ENCODE peak calls at places on chromosomes 3 and 15, in nine cellular contexts. C is testis, K is fibroblast of villous mesenchyme, L is AG10803, V is IMR-90, P is left lung, F is A673, Y is MM.1S, J is A549. S is an unnamed sample.
A peak's percentile ranks its signal among the peaks of the same experiment; 100 is the strongest.

GRCh38 chr15:99917237-99917636 is 184.0 kb upstream of the LYSMD4 start:
- DNase-seq in C (no peak), K (no peak), L (no peak), V (no peak), P (no peak), F (no peak), Y (no peak), J (no peak), S (no peak)

GRCh38 chr15:85329561-85330421 is 50.6 kb upstream of the AKAP13 start:
- DNase-seq in C (peak; percentile 32), K (peak; percentile 96), L (peak; percentile 63), V (peak; percentile 78), P (no peak), F (no peak), Y (peak; percentile 76), J (peak; percentile 44), S (peak; percentile 72)

GRCh38 chr3:172561894-172562664 is 38.8 kb upstream of the TNFSF10 start:
- DNase-seq in C (no peak), K (peak; percentile 63), L (no peak), V (no peak), P (no peak), F (no peak), Y (no peak), J (peak; percentile 16), S (no peak)

GRCh38 chr15:40564591-40565332 is at the start of gene CCDC32:
- DNase-seq in C (peak; percentile 99), K (peak; percentile 99), L (peak; percentile 97), V (peak; percentile 98), P (peak; percentile 99), F (peak; percentile 100), Y (peak; percentile 99), J (peak; percentile 97), S (peak; percentile 97)

GRCh38 chr3:67083277-67083676 is 85.2 kb downstream of the KBTBD8 start:
- DNase-seq in C (no peak), K (no peak), L (no peak), V (peak; percentile 62), P (no peak), F (peak; percentile 5), Y (peak; percentile 50), J (no peak), S (no peak)

GRCh38 chr3:52983336-52983807 is 62.5 kb downstream of the SFMBT1 start:
- DNase-seq in C (no peak), K (no peak), L (no peak), V (no peak), P (no peak), F (no peak), Y (peak; percentile 23), J (no peak), S (peak; percentile 71)

GRCh38 chr3:168024537-168024941 is 71.2 kb downstream of the GOLIM4 start:
- DNase-seq in C (no peak), K (peak; percentile 93), L (peak; percentile 86), V (peak; percentile 96), P (no peak), F (peak; percentile 61), Y (peak; percentile 78), J (no peak), S (no peak)

GRCh38 chr3:42728668-42729364 is 26.2 kb upstream of the HHATL start:
- DNase-seq in C (peak; percentile 12), K (no peak), L (no peak), V (no peak), P (no peak), F (no peak), Y (no peak), J (no peak), S (no peak)

GRCh38 chr3:140552898-140553297 is 125.0 kb upstream of the TRIM42 start:
- DNase-seq in C (no peak), K (peak; percentile 17), L (peak; percentile 2), V (no peak), P (no peak), F (no peak), Y (no peak), J (no peak), S (no peak)

GRCh38 chr3:28386049-28386448 is 37.4 kb upstream of the AZI2 start:
- DNase-seq in C (no peak), K (no peak), L (no peak), V (no peak), P (no peak), F (no peak), Y (no peak), J (no peak), S (no peak)

GRCh38 chr3:17942856-17943255 is 200.4 kb upstream of the TBC1D5 start:
- DNase-seq in C (no peak), K (peak; percentile 13), L (peak; percentile 30), V (no peak), P (no peak), F (no peak), Y (no peak), J (no peak), S (no peak)

GRCh38 chr15:67859331-67859946 is 19.6 kb upstream of the RNU6-1 start:
- DNase-seq in C (no peak), K (no peak), L (no peak), V (no peak), P (no peak), F (no peak), Y (no peak), J (peak; percentile 60), S (no peak)

GRCh38 chr3:69568458-69568857 is 170.8 kb upstream of the MITF start:
- DNase-seq in C (no peak), K (peak; percentile 2), L (peak; percentile 3), V (peak; percentile 28), P (no peak), F (no peak), Y (no peak), J (no peak), S (no peak)

GRCh38 chr3:131491775-131492174 is 11.0 kb downstream of the MRPL3 start:
- DNase-seq in C (no peak), K (no peak), L (no peak), V (peak; percentile 16), P (no peak), F (no peak), Y (no peak), J (no peak), S (no peak)

GRCh38 chr15:31478781-31479221 is 152.2 kb downstream of the KLF13 start:
- DNase-seq in C (no peak), K (no peak), L (no peak), V (no peak), P (no peak), F (no peak), Y (no peak), J (no peak), S (no peak)

GRCh38 chr15:40637221-40637745 is 43.2 kb downstream of the KNL1 start:
- DNase-seq in C (no peak), K (peak; percentile 74), L (peak; percentile 4), V (no peak), P (no peak), F (no peak), Y (no peak), J (no peak), S (no peak)

GRCh38 chr3:16048435-16049318 is 125.8 kb upstream of the GALNT15 start:
- DNase-seq in C (peak; percentile 73), K (peak; percentile 86), L (peak; percentile 81), V (peak; percentile 81), P (no peak), F (peak; percentile 75), Y (peak; percentile 67), J (peak; percentile 85), S (peak; percentile 82)

GRCh38 chr3:116256843-116257485 is 188.3 kb downstream of the LSAMP start:
- DNase-seq in C (no peak), K (peak; percentile 9), L (peak; percentile 76), V (peak; percentile 3), P (no peak), F (no peak), Y (no peak), J (no peak), S (no peak)

GRCh38 chr3:66107855-66108254 is 69.1 kb upstream of the MAGI1 start:
- DNase-seq in C (no peak), K (peak; percentile 81), L (peak; percentile 93), V (peak; percentile 50), P (no peak), F (peak; percentile 69), Y (no peak), J (no peak), S (no peak)

GRCh38 chr3:172177046-172177445 is 137.7 kb downstream of the FNDC3B start:
- DNase-seq in C (peak; percentile 74), K (peak; percentile 52), L (peak; percentile 75), V (peak; percentile 80), P (no peak), F (peak; percentile 72), Y (no peak), J (no peak), S (no peak)

DNA sequence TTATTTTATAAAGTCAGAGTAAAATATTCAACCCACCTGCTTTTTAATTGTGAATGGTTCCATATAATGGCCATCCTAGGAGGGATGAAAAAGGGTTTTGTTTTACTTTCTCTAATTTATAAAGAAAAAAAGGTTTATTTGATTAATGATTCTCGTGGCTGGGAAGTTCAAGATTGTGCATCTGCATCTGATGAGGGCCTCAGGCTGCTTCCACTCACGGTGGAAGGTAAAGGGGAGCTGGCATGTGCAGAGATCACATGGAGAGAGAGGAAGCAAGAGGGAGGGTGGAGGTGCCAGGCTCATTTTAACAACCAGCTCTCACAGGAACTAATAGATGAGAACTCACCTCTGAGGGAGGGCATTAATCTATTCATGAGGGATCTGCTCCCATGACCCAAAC is 27.7 kb upstream of the TRA2B start:
- DNase-seq in C (no peak), K (no peak), L (no peak), V (no peak), P (no peak), F (no peak), Y (no peak), J (no peak), S (no peak)
- TF ChIP-seq CTCF in C (no peak), K (no peak), L (no peak), V (no peak), P (no peak), F (no peak), Y (no peak), J (no peak), S (no peak)

GRCh38 chr3:55042591-55042990 is 114.7 kb upstream of the LRTM1 start:
- DNase-seq in C (no peak), K (peak; percentile 40), L (peak; percentile 33), V (peak; percentile 30), P (no peak), F (no peak), Y (no peak), J (no peak), S (no peak)
- TF ChIP-seq CTCF in C (no peak), K (peak; percentile 46), L (peak; percentile 38), V (peak; percentile 41), P (no peak), F (no peak), Y (no peak), J (no peak), S (no peak)

GRCh38 chr3:46076606-46077005 is 49.3 kb upstream of the XCR1 start:
- DNase-seq in C (no peak), K (peak; percentile 64), L (no peak), V (peak; percentile 13), P (no peak), F (no peak), Y (peak; percentile 72), J (no peak), S (no peak)
- TF ChIP-seq CTCF in C (no peak), K (peak; percentile 49), L (peak; percentile 33), V (peak; percentile 45), P (no peak), F (no peak), Y (peak; percentile 63), J (no peak), S (no peak)

DNA sequence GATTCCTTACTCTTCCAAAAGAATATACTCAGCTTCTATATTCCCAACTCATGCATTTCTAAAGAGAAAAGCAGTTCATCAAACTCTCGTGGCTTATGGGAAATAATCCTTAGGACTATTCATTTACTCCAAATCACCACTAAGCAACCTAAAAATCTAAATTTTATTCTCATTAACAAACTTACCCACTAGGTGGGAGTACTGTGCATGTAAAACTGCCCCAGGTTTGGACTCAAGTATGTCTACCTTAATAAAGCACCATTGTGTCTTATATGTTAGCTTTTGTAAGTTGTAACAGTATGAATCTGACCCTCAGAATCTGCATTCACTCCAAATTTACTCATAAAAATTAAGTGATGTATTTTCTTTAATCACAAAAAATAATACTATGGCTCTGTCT is 25.3 kb downstream of the RAD18 start:
- DNase-seq in C (no peak), K (peak; percentile 39), L (peak; percentile 45), V (peak; percentile 59), P (no peak), F (peak; percentile 36), Y (no peak), J (peak; percentile 53), S (no peak)
- TF ChIP-seq CTCF in C (peak; percentile 25), K (peak; percentile 53), L (peak; percentile 58), V (peak; percentile 50), P (no peak), F (peak; percentile 46), Y (peak; percentile 34), J (peak; percentile 56), S (peak; percentile 33)

S was measured in GM13976.